ENCODE peak calls at places on chromosomes 6 and 20, in nine cellular contexts. L is tibial nerve, K is IMR-90, H is stomach, U is body of pancreas, V is transverse colon, E is H1, N is prostate gland, T is A549. D is an unnamed sample. For H3K4me1, the result is how much of the 10 kb centered on the place peaks cover.

GRCh38 chr20:24483435-24484080 is 14.1 kb downstream of the SYNDIG1 start:
- DNase-seq in E (no peak), U (no peak), T (no peak), N (no peak), H (no peak), L (no peak), K (no peak), V (no peak), D (no peak)

GRCh38 chr20:41476446-41476845 is 109.8 kb upstream of the EMILIN3 start:
- DNase-seq in K (no peak), H (no peak), T (no peak), U (no peak), E (no peak), N (no peak), L (no peak), V (no peak), D (no peak)

GRCh38 chr6:137661601-137662000 is 167.4 kb upstream of the OLIG3 start:
- DNase-seq in E (peak), U (peak), L (peak), H (no peak), V (no peak), K (peak), T (peak), N (no peak), D (no peak)

GRCh38 chr6:144929262-144929661 is 644.1 kb downstream of the UTRN start:
- DNase-seq in T (no peak), L (no peak), E (no peak), U (no peak), K (no peak), H (no peak), V (no peak), N (no peak), D (no peak)

GRCh38 chr6:130862370-130862769 is 35.2 kb downstream of the SMLR1 start:
- DNase-seq in N (no peak), T (no peak), L (no peak), E (no peak), V (no peak), K (no peak), H (no peak), U (no peak), D (no peak)

GRCh38 chr6:57130784-57131183 is 40.8 kb downstream of the ZNF451 start:
- DNase-seq in L (no peak), N (no peak), V (no peak), T (no peak), U (no peak), K (peak), H (no peak), E (no peak), D (no peak)

GRCh38 chr6:78867020-78867369 is 356 bp upstream of the IRAK1BP1 start:
- DNase-seq in U (no peak), T (no peak), V (no peak), L (no peak), E (no peak), K (no peak), H (no peak), N (no peak), D (no peak)

GRCh38 chr20:25310268-25310920 is 62.5 kb downstream of the PYGB start:
- DNase-seq in N (no peak), H (peak), L (peak), T (peak), E (no peak), V (peak), U (no peak), K (peak), D (peak)

GRCh38 chr6:5142915-5143314 is 57.8 kb downstream of the PPP1R3G start:
- DNase-seq in K (peak), N (no peak), H (no peak), V (no peak), E (no peak), T (no peak), U (no peak), L (no peak), D (no peak)

GRCh38 chr20:20763652-20764051 is 51.2 kb upstream of the RALGAPA2 start:
- DNase-seq in U (no peak), E (no peak), K (no peak), N (no peak), L (no peak), T (no peak), H (no peak), V (no peak), D (no peak)

GRCh38 chr6:73739097-73739496 is 43.1 kb downstream of the CD109 start:
- DNase-seq in U (no peak), E (no peak), K (peak), V (no peak), H (no peak), T (peak), L (no peak), N (no peak), D (no peak)

GRCh38 chr6:165010556-165011535 is 298.6 kb downstream of the C6orf118 start:
- DNase-seq in H (no peak), K (no peak), U (no peak), E (no peak), N (no peak), L (no peak), T (no peak), V (no peak), D (no peak)

GRCh38 chr6:159633196-159633595 is 59.8 kb downstream of the SOD2 start:
- DNase-seq in T (peak), E (no peak), V (no peak), N (no peak), K (peak), H (no peak), U (no peak), L (no peak), D (no peak)

GRCh38 chr6:24930386-24930785 is 5.4 kb downstream of the RIPOR2 start:
- DNase-seq in V (no peak), U (no peak), N (no peak), H (no peak), K (peak), T (no peak), L (no peak), E (no peak), D (peak)

GRCh38 chr20:48236485-48237055 is 451.3 kb upstream of the SULF2 start:
- DNase-seq in E (no peak), N (no peak), U (no peak), H (no peak), L (no peak), K (no peak), V (no peak), T (no peak), D (no peak)

GRCh38 chr20:7358670-7359069 is 581.6 kb downstream of the HAO1 start:
- DNase-seq in T (no peak), K (no peak), L (no peak), U (no peak), V (no peak), E (no peak), N (no peak), H (no peak), D (no peak)

GRCh38 chr6:88982720-88983119 is 19.3 kb upstream of the RNGTT start:
- DNase-seq in H (peak), K (peak), E (no peak), T (peak), V (no peak), L (no peak), N (peak), U (peak), D (peak)

GRCh38 chr6:81906041-81906440 is 153.6 kb upstream of the TENT5A start:
- DNase-seq in E (no peak), N (no peak), L (no peak), U (no peak), H (no peak), K (no peak), V (no peak), T (no peak), D (no peak)

GRCh38 chr20:6819599-6819998 is 52.1 kb downstream of the BMP2 start:
- DNase-seq in U (peak), N (no peak), T (no peak), E (no peak), H (no peak), L (no peak), K (no peak), V (peak), D (no peak)

GRCh38 chr6:24673625-24674024 is 6.7 kb downstream of the ACOT13 start:
- DNase-seq in E (no peak), L (no peak), K (no peak), U (no peak), H (no peak), T (no peak), N (no peak), V (no peak), D (no peak)

GRCh38 chr20:47713941-47714450 is 71.3 kb downstream of the SULF2 start:
- DNase-seq in K (peak), T (no peak), N (no peak), H (no peak), V (no peak), L (peak), E (no peak), U (no peak), D (no peak)

GRCh38 chr6:168111911-168112310 is 32.9 kb upstream of the FRMD1 start:
- DNase-seq in K (no peak), U (no peak), E (no peak), H (no peak), N (no peak), V (no peak), T (no peak), L (no peak), D (no peak)

GRCh38 chr6:160178271-160178670 is 56.7 kb downstream of the SLC22A1 start:
- DNase-seq in U (no peak), K (no peak), V (no peak), E (no peak), N (no peak), L (no peak), H (no peak), T (no peak), D (no peak)

GRCh38 chr20:58630063-58630462 is 21.0 kb upstream of the STX16 start:
- DNase-seq in N (no peak), E (no peak), U (no peak), H (no peak), L (no peak), K (peak), T (peak), V (no peak), D (no peak)
- H3K4me1 ChIP-seq in N (under half), E (under half), U (under half), H (under half), L (under half), K (under half), T (under half), V (under half), D (under half)

GRCh38 chr6:2873643-2874042 is 29.5 kb downstream of the SERPINB9 start:
- DNase-seq in H (no peak), N (no peak), E (no peak), K (no peak), V (no peak), L (no peak), T (no peak), U (no peak), D (no peak)

GRCh38 chr6:2877960-2878359 is 25.1 kb downstream of the SERPINB9 start:
- DNase-seq in V (no peak), N (no peak), E (no peak), T (no peak), L (no peak), K (no peak), H (no peak), U (no peak), D (no peak)

GRCh38 chr6:2877057-2877882 is 25.8 kb downstream of the SERPINB9 start:
- DNase-seq in N (no peak), L (no peak), E (no peak), K (peak), V (peak), H (no peak), U (no peak), T (peak), D (no peak)

GRCh38 chr6:2875840-2876207 is 27.3 kb downstream of the SERPINB9 start:
- DNase-seq in U (peak), N (no peak), L (no peak), V (peak), T (no peak), E (no peak), H (no peak), K (no peak), D (no peak)

DNA sequence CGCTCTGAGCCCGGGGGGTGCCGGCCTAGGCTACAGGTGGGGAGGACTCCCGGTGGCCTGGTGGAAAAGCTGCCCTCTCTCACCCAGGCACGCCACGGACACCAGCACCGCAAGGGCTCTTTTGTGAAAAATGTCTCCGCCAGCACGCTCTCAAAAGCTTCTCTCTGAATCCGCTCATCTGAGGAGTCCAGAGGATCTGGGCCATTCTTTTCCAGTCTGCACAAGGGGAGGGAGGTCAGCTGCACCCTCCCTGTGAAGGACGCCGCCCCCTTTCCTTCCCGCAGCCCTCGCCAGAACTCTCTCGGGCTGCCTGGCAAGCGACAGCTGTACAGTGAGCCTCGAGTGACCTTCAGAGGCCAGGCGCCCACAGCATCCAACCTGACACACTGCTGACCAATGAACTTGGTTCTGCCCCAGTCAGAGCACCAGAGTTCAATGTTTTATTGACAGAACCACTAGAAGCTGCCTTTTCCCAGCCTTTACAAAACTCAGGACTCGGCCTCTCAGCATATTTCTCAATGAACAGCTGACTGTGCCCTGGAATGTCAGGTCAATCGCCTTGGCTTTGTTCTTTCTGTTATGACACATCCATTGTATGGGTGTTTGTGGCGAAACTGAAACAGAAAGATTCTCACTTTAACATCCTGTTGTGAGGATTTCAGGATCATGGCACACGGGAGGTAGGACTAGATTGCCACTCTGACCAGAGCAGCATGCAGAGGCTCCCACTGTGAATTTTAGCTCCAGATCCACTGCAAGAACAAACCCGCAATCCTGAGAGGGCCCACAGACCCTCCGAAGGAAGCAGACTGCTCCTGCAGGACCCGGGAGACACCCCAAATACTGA is 26.7 kb downstream of the SERPINB9 start:
- DNase-seq in N (no peak), U (peak), L (no peak), K (peak), V (peak), T (peak), H (peak), E (no peak), D (no peak)
- TF ChIP-seq POLR2A in N (no peak), U (peak), L (no peak), K (no peak), V (peak), T (peak), H (no peak), E (no peak), D (no peak)

DNA sequence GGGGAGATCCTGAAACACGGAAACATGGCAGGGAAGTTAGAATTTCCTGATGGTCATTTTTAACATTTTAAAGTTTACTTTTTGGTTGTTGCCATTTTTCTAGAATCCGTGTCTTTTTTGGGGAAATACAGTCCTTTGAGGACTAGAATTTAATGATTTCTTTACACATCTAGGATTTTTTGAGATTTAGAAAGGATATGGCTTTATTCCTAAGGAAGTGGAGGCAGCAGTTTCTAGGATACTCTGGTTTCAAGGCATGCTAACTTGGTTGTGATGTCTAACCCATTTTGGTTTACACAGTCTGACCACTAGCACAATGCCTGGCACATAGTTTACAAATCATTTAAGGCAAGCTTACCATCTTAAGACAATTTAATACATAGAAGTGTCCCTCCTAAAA is 1.1 kb upstream of the ZBTB2 start:
- DNase-seq in T (no peak), L (no peak), V (no peak), N (no peak), H (no peak), E (no peak), K (no peak), U (no peak), D (no peak)
- H3K4me1 ChIP-seq in T (under half), L (under half), V (half or more), N (under half), H (half or more), E (under half), K (under half), U (under half), D (half or more)

GRCh38 chr6:118896339-118897136 is 2.6 kb downstream of the ASF1A start:
- DNase-seq in K (peak), T (peak), V (no peak), N (no peak), L (no peak), E (no peak), U (no peak), H (no peak), D (no peak)
- TF ChIP-seq POLR2A in K (no peak), T (no peak), V (no peak), N (no peak), L (no peak), E (no peak), U (no peak), H (no peak), D (no peak)

D was measured in gastrocnemius medialis.